ENCODE peak calls at places on chromosomes 2 and 18, in six cellular contexts. C is kidney, G is fibroblast of lung, V is mesendoderm, O is GM06990, K is BJ. L is an unnamed sample. For H3K36me3, the result is how much of the 10 kb centered on the place peaks cover.

GRCh38 chr2:71330155-71330554 is 1.4 kb upstream of the ZNF638 start:
- DNase-seq in G (no peak), C (no peak), K (no peak), O (no peak), V (no peak), L (no peak)

GRCh38 chr18:76256897-76257500 is 238.0 kb downstream of the ZNF516 start:
- DNase-seq in K (no peak), O (no peak), V (peak), C (no peak), G (peak), L (peak)

GRCh38 chr2:188813315-188813714 is 160.9 kb upstream of the COL3A1 start:
- DNase-seq in G (peak), O (no peak), C (no peak), V (no peak), K (no peak), L (no peak)

GRCh38 chr2:213868526-213868925 is 542.3 kb upstream of the VWC2L start:
- DNase-seq in K (no peak), C (no peak), V (no peak), G (no peak), O (no peak), L (no peak)

GRCh38 chr2:237141556-237141955 is 55.9 kb downstream of the COPS8 start:
- DNase-seq in G (peak), K (peak), C (no peak), O (no peak), V (no peak), L (no peak)

GRCh38 chr2:128384446-128384845 is 65.8 kb upstream of the HS6ST1 start:
- DNase-seq in K (no peak), V (no peak), G (no peak), C (no peak), O (no peak), L (no peak)

GRCh38 chr18:58109251-58109650 is 65.2 kb downstream of the NEDD4L start:
- DNase-seq in K (no peak), V (no peak), G (no peak), O (no peak), C (no peak), L (no peak)

GRCh38 chr2:193847140-193847539 is 1652.4 kb upstream of the TMEFF2 start:
- DNase-seq in O (no peak), K (no peak), V (no peak), C (no peak), G (peak), L (no peak)

GRCh38 chr18:57819671-57820460 is 16.8 kb upstream of the ATP8B1 start:
- DNase-seq in K (no peak), G (peak), V (peak), C (no peak), O (no peak), L (no peak)

GRCh38 chr18:23588836-23589560 is 2.7 kb upstream of the NPC1 start:
- DNase-seq in K (no peak), G (peak), V (peak), C (no peak), O (no peak), L (no peak)

GRCh38 chr2:113111823-113112287 is 15.5 kb upstream of the IL1RN start:
- DNase-seq in C (no peak), G (no peak), V (no peak), O (no peak), K (no peak), L (no peak)

GRCh38 chr2:158045362-158045761 is 56.3 kb upstream of the UPP2 start:
- DNase-seq in G (no peak), K (no peak), C (no peak), O (no peak), V (peak), L (peak)

GRCh38 chr2:174180165-174180724 is 68.1 kb downstream of the OLA1 start:
- DNase-seq in O (no peak), G (no peak), V (peak), C (no peak), K (no peak), L (peak)

GRCh38 chr2:213080969-213081617 is 70.3 kb downstream of the IKZF2 start:
- DNase-seq in V (no peak), O (no peak), C (no peak), G (no peak), K (no peak), L (no peak)

GRCh38 chr18:34482204-34482603 is 227.9 kb upstream of the DTNA start:
- DNase-seq in K (no peak), C (no peak), V (no peak), O (no peak), G (no peak), L (no peak)

GRCh38 chr2:233350708-233351107 is 3.6 kb upstream of the DGKD start:
- DNase-seq in V (peak), K (peak), O (no peak), C (no peak), G (peak), L (no peak)

GRCh38 chr2:194842871-194843270 is 814.2 kb upstream of the SLC39A10 start:
- DNase-seq in C (peak), G (no peak), K (no peak), V (no peak), O (no peak), L (no peak)

GRCh38 chr2:55115795-55116597 is 65.7 kb upstream of the RTN4 start:
- DNase-seq in G (peak), O (no peak), K (no peak), V (peak), C (no peak), L (no peak)

GRCh38 chr2:227125506-227125905 is 38.5 kb downstream of the COL4A4 start:
- DNase-seq in V (peak), G (no peak), K (no peak), C (no peak), O (no peak), L (peak)

GRCh38 chr2:3523551-3524041 is 4.3 kb upstream of the ADI1 start:
- DNase-seq in V (no peak), G (peak), O (no peak), K (peak), C (no peak), L (no peak)

GRCh38 chr2:6459138-6459537 is 406.6 kb downstream of the CMPK2 start:
- DNase-seq in K (no peak), V (no peak), O (no peak), C (no peak), G (no peak), L (no peak)

GRCh38 chr2:227479865-227480475 is 8.0 kb downstream of the AGFG1 start:
- DNase-seq in G (no peak), V (no peak), C (no peak), O (no peak), K (no peak), L (no peak)

GRCh38 chr18:26091047-26091630 is 726 bp upstream of the SS18 start:
- DNase-seq in V (no peak), C (no peak), G (no peak), O (no peak), K (no peak), L (peak)

GRCh38 chr2:217851191-217852020 is 151.4 kb downstream of the TNS1 start:
- DNase-seq in V (no peak), K (peak), C (no peak), G (peak), O (no peak), L (no peak)

GRCh38 chr2:113910967-113911678 is 21.2 kb downstream of the ACTR3 start:
- DNase-seq in V (no peak), O (no peak), G (no peak), C (no peak), K (no peak), L (no peak)

GRCh38 chr18:59208602-59209001 is 11.4 kb upstream of the GRP start:
- DNase-seq in V (no peak), C (no peak), K (no peak), O (no peak), G (no peak), L (no peak)

GRCh38 chr2:56266761-56267411 is 83.1 kb downstream of the CCDC85A start:
- DNase-seq in V (no peak), O (no peak), C (no peak), G (peak), K (no peak), L (no peak)

GRCh38 chr2:106839849-106840595 is 45.9 kb downstream of the ST6GAL2 start:
- DNase-seq in K (no peak), O (no peak), C (no peak), G (no peak), V (peak), L (peak)

GRCh38 chr2:16622399-16622968 is 43.1 kb downstream of the CYRIA start:
- DNase-seq in C (no peak), G (peak), K (no peak), V (no peak), O (no peak), L (no peak)

GRCh38 chr18:26227051-26227672 is 917 bp downstream of the TAF4B start:
- DNase-seq in K (no peak), G (no peak), C (no peak), V (peak), O (peak), L (no peak)

GRCh38 chr2:239716536-239717318 is 308.4 kb downstream of the NDUFA10 start:
- DNase-seq in K (no peak), C (no peak), O (no peak), G (no peak), V (no peak), L (no peak)

GRCh38 chr2:216960926-216961325 is 101.1 kb upstream of the TNP1 start:
- DNase-seq in C (no peak), G (no peak), V (no peak), O (no peak), K (no peak), L (no peak)

GRCh38 chr18:28078849-28079248 is 98.1 kb downstream of the CDH2 start:
- DNase-seq in G (peak), C (no peak), K (no peak), O (no peak), V (peak), L (no peak)
- H3K4me3 ChIP-seq in G (no peak), C (no peak), K (no peak), O (no peak), V (no peak), L (no peak)

GRCh38 chr18:21386523-21387240 is 144.7 kb downstream of the GREB1L start:
- DNase-seq in V (peak), C (no peak), G (no peak), O (no peak), K (no peak), L (peak)
- H3K36me3 ChIP-seq in V (under half), C (under half), G (under half), O (under half), K (under half), L (under half)

DNA sequence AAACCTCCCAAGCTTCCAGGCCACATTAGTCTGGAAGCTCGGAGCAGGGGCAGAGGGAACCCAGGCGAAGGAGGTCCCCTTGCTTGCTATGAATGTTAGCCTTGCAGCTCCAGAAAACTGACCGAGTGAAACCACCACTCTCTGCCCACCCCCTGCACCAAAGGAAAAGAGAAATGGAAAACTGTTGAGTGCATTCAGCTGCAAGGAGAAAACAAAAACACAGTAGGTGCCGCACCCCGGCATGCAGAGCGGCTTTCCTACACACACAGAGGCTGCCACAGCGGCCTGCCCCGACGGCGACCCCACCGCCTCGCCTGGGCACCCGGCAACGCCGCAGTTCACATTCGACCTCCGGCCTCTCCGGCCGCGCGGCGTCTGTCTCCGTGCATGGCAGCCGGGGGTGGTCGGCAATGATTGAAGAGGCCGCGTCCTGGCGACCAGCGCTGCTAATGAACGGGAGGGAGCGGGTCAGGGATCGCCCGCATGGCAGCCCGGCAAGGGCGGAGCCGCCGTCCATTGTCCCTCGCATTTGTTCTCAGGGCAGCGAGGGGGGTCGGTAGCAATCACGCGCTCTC is 417.1 kb upstream of the SALL3 start:
- DNase-seq in G (no peak), C (no peak), O (no peak), K (no peak), V (no peak), L (peak)
- H3K4me3 ChIP-seq in G (no peak), C (no peak), O (no peak), K (no peak), V (no peak), L (no peak)

DNA sequence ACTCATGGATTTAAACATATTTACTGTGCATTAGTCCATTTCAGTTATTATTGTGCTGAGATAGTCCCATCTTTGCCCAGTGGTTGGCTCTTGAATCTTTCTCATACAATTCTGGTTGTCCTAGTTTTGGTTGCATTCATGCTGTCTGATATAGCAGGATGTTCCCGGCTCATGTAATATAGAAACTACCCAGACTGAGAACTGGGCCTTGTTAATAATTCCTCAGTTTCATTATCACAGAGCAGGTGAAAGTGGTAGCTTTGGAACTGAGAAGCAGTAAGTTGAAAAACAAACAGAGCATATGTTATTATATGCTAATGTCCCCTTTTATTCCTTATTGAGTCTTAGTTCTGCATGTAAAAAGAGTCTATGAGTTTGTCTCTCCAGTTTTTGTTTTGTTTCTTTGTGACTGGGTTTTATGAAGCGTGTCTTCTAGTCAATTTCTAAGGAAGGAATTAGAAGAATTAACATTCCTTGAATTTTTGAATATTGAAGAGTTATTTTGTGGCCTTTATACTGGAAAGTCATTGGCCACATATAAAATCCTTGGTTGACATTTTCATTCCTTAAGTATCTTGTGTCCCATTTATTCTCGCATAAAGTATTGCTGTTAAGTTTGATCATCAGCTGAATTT is 43.3 kb downstream of the EIF5B start:
- DNase-seq in K (no peak), V (no peak), G (peak), C (no peak), O (peak), L (no peak)
- H3K36me3 ChIP-seq in K (under half), V (under half), G (under half), C (under half), O (under half), L (under half)

L was measured in H7.